ENCODE peak calls at places on chromosomes 4 and X, in four cellular contexts. X is naive B cell, A is activated T-cell treated with anti-CD3 and anti-CD28 coated beads for 1 hour, U is anterior cingulate cortex. W is an unnamed sample.

GRCh38 chr4:152072001-152072485 is 311.2 kb upstream of the GATB start:
- DNase-seq in X (no peak), A (no peak), U (no peak), W (no peak)

GRCh38 chrX:10534611-10535010 is 85.8 kb downstream of the MID1 start:
- DNase-seq in X (no peak), A (no peak), U (no peak), W (no peak)

GRCh38 chr4:48375651-48376291 is 34.4 kb downstream of the SLAIN2 start:
- DNase-seq in X (no peak), A (no peak), U (no peak), W (peak)

GRCh38 chr4:159012381-159012780 is 90.5 kb upstream of the RAPGEF2 start:
- DNase-seq in U (no peak), X (no peak), A (no peak), W (peak)

GRCh38 chr4:53861856-53862610 is 202.4 kb downstream of the CHIC2 start:
- DNase-seq in A (no peak), X (no peak), U (no peak), W (peak)

GRCh38 chr4:40038972-40039371 is 17.7 kb upstream of the N4BP2 start:
- DNase-seq in X (no peak), U (no peak), A (no peak), W (no peak)

GRCh38 chrX:148915474-148915873 is 415.1 kb downstream of the AFF2 start:
- DNase-seq in A (no peak), X (no peak), U (no peak), W (peak)

GRCh38 chr4:177108708-177109107 is 201.0 kb upstream of the NEIL3 start:
- DNase-seq in U (no peak), A (no peak), X (no peak), W (peak)

GRCh38 chrX:116499780-116500179 is 37.0 kb upstream of the CT83 start:
- DNase-seq in U (no peak), X (no peak), A (no peak), W (no peak)

GRCh38 chr4:22510750-22511149 is 5.1 kb downstream of the ADGRA3 start:
- DNase-seq in X (no peak), U (no peak), A (no peak), W (no peak)

GRCh38 chr4:5922556-5922955 is 29.7 kb upstream of the CRMP1 start:
- DNase-seq in A (no peak), U (no peak), X (no peak), W (no peak)

GRCh38 chrX:154378059-154378798 is 866 bp upstream of the EMD start:
- DNase-seq in A (no peak), X (peak), U (peak), W (no peak)

GRCh38 chr4:13656569-13656988 is 29.1 kb upstream of the BOD1L1 start:
- DNase-seq in A (peak), X (peak), U (peak), W (peak)

GRCh38 chr4:25795566-25796454 is 67.0 kb downstream of the SEL1L3 start:
- DNase-seq in U (no peak), A (no peak), X (no peak), W (peak)

GRCh38 chr4:8778301-8778700 is 93.3 kb downstream of the HMX1 start:
- DNase-seq in U (no peak), A (no peak), X (no peak), W (no peak)